ENCODE peak calls at places on chromosomes 1 and 21, in nine cellular contexts. W, L, Q, O, K, M, D, H and V are unnamed samples. For H3K27me3, the result is how much of the 10 kb centered on the place peaks cover.

GRCh38 chr1:109975718-109976117 is 8.8 kb upstream of the AHCYL1 start:
- DNase-seq in W (no peak), L (no peak), Q (no peak), O (peak), K (no peak), M (no peak), D (peak), H (no peak), V (no peak)

GRCh38 chr1:224958490-224958889 is 29.0 kb downstream of the DNAH14 start:
- DNase-seq in W (no peak), L (no peak), Q (no peak), O (no peak), K (no peak), M (no peak), D (no peak), H (no peak), V (no peak)

GRCh38 chr1:44664730-44665370 is 9.4 kb downstream of the TMEM53 start:
- DNase-seq in W (no peak), L (no peak), Q (no peak), O (no peak), K (no peak), M (peak), D (no peak), H (no peak), V (no peak)

GRCh38 chr1:241837901-241838300 is 10.1 kb upstream of the EXO1 start:
- DNase-seq in W (no peak), L (no peak), Q (no peak), O (peak), K (no peak), M (no peak), D (peak), H (peak), V (no peak)

GRCh38 chr1:25210728-25211127 is 21.6 kb downstream of the SYF2 start:
- DNase-seq in W (no peak), L (no peak), Q (no peak), O (no peak), K (no peak), M (no peak), D (no peak), H (no peak), V (no peak)

GRCh38 chr1:103108525-103109150 is 316 bp upstream of the COL11A1 start:
- DNase-seq in W (peak), L (no peak), Q (peak), O (no peak), K (no peak), M (no peak), D (peak), H (no peak), V (no peak)

GRCh38 chr1:226589008-226589733 is 40.6 kb downstream of the STUM start:
- DNase-seq in W (peak), L (no peak), Q (no peak), O (no peak), K (no peak), M (peak), D (no peak), H (no peak), V (no peak)

GRCh38 chr1:208179850-208180416 is 64.3 kb downstream of the PLXNA2 start:
- DNase-seq in W (no peak), L (no peak), Q (peak), O (no peak), K (no peak), M (no peak), D (no peak), H (no peak), V (no peak)

GRCh38 chr1:162560303-162561036 is 1.1 kb upstream of the UAP1 start:
- DNase-seq in W (no peak), L (no peak), Q (no peak), O (no peak), K (no peak), M (no peak), D (no peak), H (no peak), V (no peak)

GRCh38 chr21:46144464-46145070 is 10.8 kb downstream of the FTCD start:
- DNase-seq in W (no peak), L (no peak), Q (no peak), O (no peak), K (no peak), M (no peak), D (no peak), H (no peak), V (no peak)

GRCh38 chr1:18560692-18561091 is 70.0 kb upstream of the PAX7 start:
- DNase-seq in W (no peak), L (no peak), Q (peak), O (no peak), K (no peak), M (no peak), D (no peak), H (no peak), V (no peak)

GRCh38 chr1:31421404-31422040 is 8.5 kb downstream of the SERINC2 start:
- DNase-seq in W (no peak), L (no peak), Q (peak), O (peak), K (peak), M (no peak), D (no peak), H (no peak), V (no peak)

GRCh38 chr1:167798951-167799350 is 77.2 kb downstream of the MPZL1 start:
- DNase-seq in W (no peak), L (no peak), Q (no peak), O (no peak), K (no peak), M (no peak), D (no peak), H (no peak), V (no peak)

GRCh38 chr1:86696522-86696921 is 7.9 kb upstream of the SH3GLB1 start:
- DNase-seq in W (no peak), L (no peak), Q (no peak), O (peak), K (no peak), M (no peak), D (peak), H (no peak), V (no peak)

GRCh38 chr1:1173793-1174415 is at the start of gene TTLL10:
- DNase-seq in W (no peak), L (peak), Q (peak), O (no peak), K (no peak), M (peak), D (no peak), H (no peak), V (peak)

GRCh38 chr1:66445492-66446181 is 88.3 kb upstream of the SGIP1 start:
- DNase-seq in W (no peak), L (peak), Q (no peak), O (no peak), K (peak), M (peak), D (no peak), H (no peak), V (no peak)

GRCh38 chr21:28135646-28136045 is 857.0 kb downstream of the LTN1 start:
- DNase-seq in W (no peak), L (no peak), Q (no peak), O (no peak), K (no peak), M (no peak), D (no peak), H (no peak), V (no peak)

GRCh38 chr1:1551524-1552262 is 11.3 kb upstream of the TMEM240 start:
- DNase-seq in W (no peak), L (no peak), Q (no peak), O (no peak), K (no peak), M (no peak), D (no peak), H (no peak), V (no peak)

GRCh38 chr1:59738152-59738551 is 76.6 kb upstream of the HOOK1 start:
- DNase-seq in W (no peak), L (no peak), Q (no peak), O (peak), K (no peak), M (no peak), D (peak), H (peak), V (no peak)

GRCh38 chr1:32989160-32989894 is 24.7 kb upstream of the RNF19B start:
- DNase-seq in W (peak), L (no peak), Q (peak), O (peak), K (no peak), M (peak), D (peak), H (peak), V (peak)

GRCh38 chr1:53526451-53527101 is 67.4 kb downstream of the DMRTB1 start:
- DNase-seq in W (peak), L (no peak), Q (no peak), O (peak), K (no peak), M (no peak), D (peak), H (peak), V (no peak)

GRCh38 chr1:29711582-29712274 is 475.4 kb downstream of the PTPRU start:
- DNase-seq in W (no peak), L (no peak), Q (no peak), O (peak), K (no peak), M (no peak), D (peak), H (no peak), V (no peak)

GRCh38 chr1:212196355-212196754 is 88.9 kb upstream of the PPP2R5A start:
- DNase-seq in W (no peak), L (no peak), Q (no peak), O (no peak), K (no peak), M (no peak), D (no peak), H (no peak), V (no peak)

GRCh38 chr1:87560137-87560536 is 231.5 kb downstream of the LMO4 start:
- DNase-seq in W (no peak), L (no peak), Q (no peak), O (no peak), K (no peak), M (no peak), D (no peak), H (no peak), V (no peak)

GRCh38 chr1:71196685-71197084 is 115.8 kb upstream of the ZRANB2 start:
- DNase-seq in W (no peak), L (no peak), Q (no peak), O (peak), K (no peak), M (no peak), D (peak), H (peak), V (no peak)

GRCh38 chr1:3335754-3336640 is 118.5 kb upstream of the ARHGEF16 start:
- DNase-seq in W (no peak), L (no peak), Q (no peak), O (no peak), K (no peak), M (no peak), D (no peak), H (no peak), V (no peak)

GRCh38 chr1:7526196-7526866 is 244.8 kb upstream of the VAMP3 start:
- DNase-seq in W (no peak), L (no peak), Q (no peak), O (no peak), K (no peak), M (peak), D (no peak), H (no peak), V (peak)

GRCh38 chr21:46028547-46029200 is 47.1 kb downstream of the COL6A1 start:
- DNase-seq in W (peak), L (no peak), Q (no peak), O (peak), K (no peak), M (no peak), D (peak), H (peak), V (no peak)

GRCh38 chr1:229408458-229409037 is 25.3 kb downstream of the ACTA1 start:
- DNase-seq in W (no peak), L (no peak), Q (peak), O (peak), K (no peak), M (no peak), D (no peak), H (no peak), V (no peak)

GRCh38 chr21:27722095-27722494 is 755.2 kb upstream of the ADAMTS5 start:
- DNase-seq in W (no peak), L (no peak), Q (no peak), O (no peak), K (no peak), M (no peak), D (no peak), H (no peak), V (no peak)

GRCh38 chr1:110440877-110441276 is 10.1 kb upstream of the PROK1 start:
- DNase-seq in W (no peak), L (no peak), Q (no peak), O (peak), K (no peak), M (no peak), D (peak), H (no peak), V (no peak)

GRCh38 chr1:2046225-2046917 is 3.8 kb upstream of the PRKCZ start:
- DNase-seq in W (no peak), L (no peak), Q (peak), O (no peak), K (peak), M (peak), D (no peak), H (no peak), V (no peak)

GRCh38 chr1:212256404-212256803 is 28.8 kb upstream of the PPP2R5A start:
- DNase-seq in W (no peak), L (peak), Q (no peak), O (no peak), K (peak), M (peak), D (no peak), H (no peak), V (no peak)

GRCh38 chr1:244667797-244668196 is 14.9 kb downstream of the DESI2 start:
- DNase-seq in W (no peak), L (no peak), Q (no peak), O (no peak), K (no peak), M (no peak), D (no peak), H (no peak), V (no peak)

GRCh38 chr1:50129201-50129600 is 20.5 kb downstream of the ELAVL4 start:
- DNase-seq in W (no peak), L (no peak), Q (no peak), O (no peak), K (no peak), M (no peak), D (no peak), H (no peak), V (no peak)

GRCh38 chr1:186474208-186474607 is 13.3 kb upstream of the PDC start:
- DNase-seq in W (no peak), L (no peak), Q (no peak), O (peak), K (no peak), M (no peak), D (peak), H (no peak), V (no peak)

DNA sequence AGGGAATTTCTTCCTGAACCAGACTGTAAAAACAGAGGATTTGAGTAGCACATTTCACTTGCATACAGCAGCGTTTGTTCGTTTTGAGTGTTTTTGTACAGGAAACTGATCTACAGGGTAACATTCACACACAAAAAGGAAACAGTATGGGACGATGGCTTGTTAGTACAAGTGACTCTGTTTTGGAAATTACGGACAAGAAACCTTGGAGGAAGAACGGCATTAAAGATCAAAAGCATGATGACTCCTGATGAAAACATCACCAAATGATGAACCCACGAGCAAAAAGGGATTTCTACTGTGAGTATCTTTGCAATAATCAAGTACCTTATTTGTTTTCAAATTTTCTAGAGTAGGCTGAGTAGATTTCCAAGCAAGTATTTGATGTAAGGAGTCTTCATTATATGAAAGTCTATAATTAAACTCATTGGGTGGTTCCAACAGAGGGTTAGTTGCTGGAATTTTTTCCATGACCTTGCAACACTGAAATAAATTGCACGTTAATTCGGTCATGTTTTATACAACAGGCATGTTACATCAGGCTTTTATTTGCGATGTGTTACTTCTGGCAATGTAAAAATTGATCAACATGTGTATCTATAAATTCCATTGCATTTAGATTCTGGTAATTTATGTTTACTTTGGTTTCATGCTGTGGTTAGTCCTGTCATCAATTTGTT is 76.7 kb upstream of the KCNK2 start:
- DNase-seq in W (no peak), L (no peak), Q (no peak), O (no peak), K (no peak), M (no peak), D (no peak), H (no peak), V (no peak)
- H3K4me3 ChIP-seq in W (no peak), L (no peak), Q (no peak), O (no peak), K (no peak), M (no peak), D (no peak), H (no peak), V (no peak)

GRCh38 chr1:198054510-198054909 is 102.3 kb upstream of the NEK7 start:
- DNase-seq in W (no peak), L (no peak), Q (no peak), O (no peak), K (no peak), M (no peak), D (no peak), H (no peak), V (no peak)

DNA sequence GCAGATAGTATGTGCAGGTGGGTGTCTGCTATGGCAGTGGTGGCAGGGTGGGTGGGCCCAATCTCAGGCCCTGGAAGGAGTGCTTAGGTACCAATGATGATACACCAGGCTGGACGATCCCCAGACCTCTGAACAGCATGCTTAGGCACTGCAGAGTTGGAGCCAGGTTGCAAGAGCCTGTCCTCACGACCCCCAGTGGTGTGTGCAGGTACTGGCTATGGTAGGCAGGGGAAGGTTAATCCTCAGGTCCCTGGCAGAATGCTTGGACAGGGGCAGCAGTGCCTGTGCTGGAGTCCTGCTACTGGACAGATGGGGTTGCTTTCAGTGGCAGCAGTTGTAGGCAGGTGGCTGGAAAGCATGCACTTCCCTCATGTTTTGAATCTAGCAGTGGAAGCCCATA is 100.5 kb upstream of the NEK7 start:
- DNase-seq in W (no peak), L (no peak), Q (peak), O (no peak), K (peak), M (no peak), D (no peak), H (no peak), V (no peak)
- TF ChIP-seq CTCF in W (no peak), L (no peak), Q (no peak), O (no peak), K (peak), M (no peak), D (no peak), H (peak), V (peak)

GRCh38 chr1:117605811-117606607 is at the start of gene TENT5C:
- DNase-seq in W (peak), L (peak), Q (peak), O (peak), K (peak), M (peak), D (peak), H (peak), V (peak)
- H3K27me3 ChIP-seq in W (under half), L (under half), Q (under half), O (under half), K (under half), M (under half), D (under half), H (under half), V (under half)

DNA sequence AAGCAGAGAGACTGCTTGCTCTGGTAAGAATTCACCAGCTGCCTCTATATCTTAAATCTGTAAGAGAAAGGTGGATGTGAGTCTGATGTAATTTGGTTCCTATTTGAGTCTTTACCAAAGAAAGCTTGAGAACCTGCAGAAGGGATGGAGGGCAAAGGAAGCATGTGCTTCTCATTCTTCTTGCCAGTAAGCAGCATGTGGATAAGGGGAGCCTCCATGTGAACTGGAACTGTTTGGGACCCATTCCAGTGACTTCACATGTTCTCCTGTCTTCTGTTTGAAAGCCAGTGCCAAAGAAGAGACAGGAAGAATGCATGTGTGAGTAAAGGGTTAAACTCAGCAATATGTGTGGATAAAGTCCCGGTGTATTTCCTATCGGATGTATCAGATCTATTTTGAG is 119.6 kb upstream of the ADGRL2 start:
- DNase-seq in W (no peak), L (no peak), Q (no peak), O (no peak), K (no peak), M (no peak), D (no peak), H (no peak), V (no peak)
- H3K4me3 ChIP-seq in W (no peak), L (no peak), Q (no peak), O (no peak), K (no peak), M (no peak), D (no peak), H (no peak), V (no peak)

GRCh38 chr21:33268392-33268735 is 2.2 kb downstream of the IL10RB start:
- DNase-seq in W (no peak), L (no peak), Q (no peak), O (no peak), K (no peak), M (no peak), D (no peak), H (no peak), V (no peak)

GRCh38 chr21:33270986-33271385 is 4.8 kb downstream of the IL10RB start:
- DNase-seq in W (no peak), L (no peak), Q (no peak), O (no peak), K (no peak), M (no peak), D (no peak), H (no peak), V (no peak)

GRCh38 chr21:33267250-33267649 is 1.1 kb downstream of the IL10RB start:
- DNase-seq in W (no peak), L (no peak), Q (no peak), O (no peak), K (no peak), M (no peak), D (no peak), H (no peak), V (no peak)

GRCh38 chr21:33266784-33267135 is 593 bp downstream of the IL10RB start:
- DNase-seq in W (no peak), L (peak), Q (no peak), O (no peak), K (peak), M (peak), D (no peak), H (no peak), V (no peak)

GRCh38 chr21:33268736-33269441 is 2.7 kb downstream of the IL10RB start:
- DNase-seq in W (no peak), L (peak), Q (no peak), O (no peak), K (no peak), M (no peak), D (no peak), H (no peak), V (peak)
- TF ChIP-seq CTCF in W (no peak), L (no peak), Q (no peak), O (no peak), K (no peak), M (no peak), D (no peak), H (no peak), V (no peak)

GRCh38 chr1:4802024-4802423 is 147.6 kb downstream of the AJAP1 start:
- DNase-seq in W (no peak), L (no peak), Q (no peak), O (no peak), K (no peak), M (no peak), D (no peak), H (no peak), V (no peak)

GRCh38 chr1:4803335-4803734 is 148.9 kb downstream of the AJAP1 start:
- DNase-seq in W (no peak), L (no peak), Q (no peak), O (no peak), K (no peak), M (no peak), D (no peak), H (no peak), V (no peak)

GRCh38 chr1:4801192-4801924 is 146.9 kb downstream of the AJAP1 start:
- DNase-seq in W (peak), L (no peak), Q (no peak), O (no peak), K (no peak), M (peak), D (no peak), H (no peak), V (no peak)

GRCh38 chr1:4805987-4806386 is 151.6 kb downstream of the AJAP1 start:
- DNase-seq in W (no peak), L (no peak), Q (no peak), O (no peak), K (no peak), M (no peak), D (no peak), H (no peak), V (no peak)
- H3K27me3 ChIP-seq in W (under half), L (under half), Q (under half), O (under half), K (under half), M (under half), D (under half), H (under half), V (under half)

DNA sequence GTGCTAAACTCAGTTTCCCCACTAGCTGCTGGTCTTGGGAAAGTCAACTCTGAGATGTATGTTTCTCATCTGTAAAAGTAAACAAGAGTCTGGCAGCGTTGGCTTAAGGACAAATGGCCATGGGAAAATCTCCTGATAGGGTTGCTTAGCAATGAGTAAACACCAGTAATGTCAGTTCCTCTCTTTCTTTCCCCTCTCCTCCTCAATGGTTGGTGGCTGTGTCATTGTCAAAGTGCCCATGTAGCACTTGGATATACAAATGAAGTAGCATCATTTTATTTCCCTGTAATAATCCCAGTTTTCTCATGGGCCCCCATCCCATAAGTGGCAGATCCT is 2.2 kb upstream of the FYB2 start:
- DNase-seq in W (no peak), L (no peak), Q (no peak), O (peak), K (no peak), M (no peak), D (peak), H (no peak), V (no peak)
- H3K4me3 ChIP-seq in W (no peak), L (no peak), Q (no peak), O (no peak), K (no peak), M (no peak), D (no peak), H (no peak), V (no peak)